ENCODE peak calls at places on chromosome 14, in ten cellular contexts. One of them, this sample, is unnamed.

GRCh38 chr14:24051789-24052655 is at the start of gene CARMIL3:
- DNase-seq in Peyer's patch: peak; percentile 76
- DNase-seq in pancreas: peak; percentile 75
- DNase-seq in left ventricle myocardium inferior: peak; percentile 52
- DNase-seq in astrocyte of the spinal cord: peak; percentile 31
- DNase-seq in brain microvascular endothelial cell: no peak
- DNase-seq in left lung: peak; percentile 93
- DNase-seq in AG10803: peak; percentile 32
- DNase-seq in psoas muscle: peak; percentile 67
- DNase-seq in IMR-90: peak; percentile 34
- DNase-seq in this sample: no peak

GRCh38 chr14:61188196-61188595 is 92.9 kb downstream of the TMEM30B start:
- DNase-seq in Peyer's patch: no peak
- DNase-seq in pancreas: peak; percentile 27
- DNase-seq in left ventricle myocardium inferior: peak; percentile 44
- DNase-seq in astrocyte of the spinal cord: no peak
- DNase-seq in brain microvascular endothelial cell: peak; percentile 50
- DNase-seq in left lung: peak; percentile 79
- DNase-seq in AG10803: no peak
- DNase-seq in psoas muscle: peak; percentile 62
- DNase-seq in IMR-90: no peak
- DNase-seq in this sample: no peak

GRCh38 chr14:51262868-51263267 is 22.8 kb downstream of the TMX1 start:
- DNase-seq in Peyer's patch: no peak
- DNase-seq in pancreas: no peak
- DNase-seq in left ventricle myocardium inferior: no peak
- DNase-seq in astrocyte of the spinal cord: no peak
- DNase-seq in brain microvascular endothelial cell: no peak
- DNase-seq in left lung: no peak
- DNase-seq in AG10803: no peak
- DNase-seq in psoas muscle: no peak
- DNase-seq in IMR-90: no peak
- DNase-seq in this sample: no peak

GRCh38 chr14:92877757-92878431 is 45.1 kb upstream of the CHGA start:
- DNase-seq in Peyer's patch: no peak
- DNase-seq in pancreas: peak; percentile 86
- DNase-seq in left ventricle myocardium inferior: peak; percentile 70
- DNase-seq in astrocyte of the spinal cord: peak; percentile 10
- DNase-seq in brain microvascular endothelial cell: no peak
- DNase-seq in left lung: no peak
- DNase-seq in AG10803: peak; percentile 1
- DNase-seq in psoas muscle: no peak
- DNase-seq in IMR-90: no peak
- DNase-seq in this sample: no peak

GRCh38 chr14:92121207-92121669 is 268 bp downstream of the NDUFB1 start:
- DNase-seq in Peyer's patch: peak; percentile 65
- DNase-seq in pancreas: peak; percentile 42
- DNase-seq in left ventricle myocardium inferior: peak; percentile 64
- DNase-seq in astrocyte of the spinal cord: peak; percentile 53
- DNase-seq in brain microvascular endothelial cell: peak; percentile 22
- DNase-seq in left lung: peak; percentile 82
- DNase-seq in AG10803: peak; percentile 38
- DNase-seq in psoas muscle: peak; percentile 44
- DNase-seq in IMR-90: peak; percentile 43
- DNase-seq in this sample: no peak

GRCh38 chr14:63852271-63852816 is 460 bp upstream of the SYNE2 start:
- DNase-seq in Peyer's patch: no peak
- DNase-seq in pancreas: no peak
- DNase-seq in left ventricle myocardium inferior: no peak
- DNase-seq in astrocyte of the spinal cord: peak; percentile 46
- DNase-seq in brain microvascular endothelial cell: no peak
- DNase-seq in left lung: no peak
- DNase-seq in AG10803: no peak
- DNase-seq in psoas muscle: no peak
- DNase-seq in IMR-90: peak; percentile 20
- DNase-seq in this sample: no peak

GRCh38 chr14:29637406-29637805 is 290.2 kb downstream of the PRKD1 start:
- DNase-seq in Peyer's patch: no peak
- DNase-seq in pancreas: peak; percentile 75
- DNase-seq in left ventricle myocardium inferior: peak; percentile 40
- DNase-seq in astrocyte of the spinal cord: peak; percentile 85
- DNase-seq in brain microvascular endothelial cell: peak; percentile 58
- DNase-seq in left lung: no peak
- DNase-seq in AG10803: peak; percentile 77
- DNase-seq in psoas muscle: no peak
- DNase-seq in IMR-90: peak; percentile 64
- DNase-seq in this sample: no peak

GRCh38 chr14:95310635-95311380 is 8.9 kb downstream of the CLMN start:
- DNase-seq in Peyer's patch: no peak
- DNase-seq in pancreas: no peak
- DNase-seq in left ventricle myocardium inferior: no peak
- DNase-seq in astrocyte of the spinal cord: no peak
- DNase-seq in brain microvascular endothelial cell: no peak
- DNase-seq in left lung: no peak
- DNase-seq in AG10803: no peak
- DNase-seq in psoas muscle: no peak
- DNase-seq in IMR-90: no peak
- DNase-seq in this sample: no peak

GRCh38 chr14:75636100-75636692 is 24.5 kb downstream of the ERG28 start:
- DNase-seq in Peyer's patch: no peak
- DNase-seq in pancreas: no peak
- DNase-seq in left ventricle myocardium inferior: no peak
- DNase-seq in astrocyte of the spinal cord: peak; percentile 54
- DNase-seq in brain microvascular endothelial cell: peak; percentile 63
- DNase-seq in left lung: no peak
- DNase-seq in AG10803: peak; percentile 54
- DNase-seq in psoas muscle: no peak
- DNase-seq in IMR-90: peak; percentile 32
- DNase-seq in this sample: no peak

GRCh38 chr14:50964683-50965390 is 20.6 kb upstream of the PYGL start:
- DNase-seq in Peyer's patch: peak; percentile 56
- DNase-seq in pancreas: peak; percentile 62
- DNase-seq in left ventricle myocardium inferior: no peak
- DNase-seq in astrocyte of the spinal cord: peak; percentile 96
- DNase-seq in brain microvascular endothelial cell: peak; percentile 98
- DNase-seq in left lung: no peak
- DNase-seq in AG10803: peak; percentile 93
- DNase-seq in psoas muscle: no peak
- DNase-seq in IMR-90: peak; percentile 99
- DNase-seq in this sample: peak; percentile 95

GRCh38 chr14:99684356-99684952 is 356 bp downstream of the CYP46A1 start:
- DNase-seq in Peyer's patch: no peak
- DNase-seq in pancreas: no peak
- DNase-seq in left ventricle myocardium inferior: no peak
- DNase-seq in astrocyte of the spinal cord: no peak
- DNase-seq in brain microvascular endothelial cell: no peak
- DNase-seq in left lung: no peak
- DNase-seq in AG10803: no peak
- DNase-seq in psoas muscle: no peak
- DNase-seq in IMR-90: peak; percentile 8
- DNase-seq in this sample: no peak

GRCh38 chr14:68961781-68962584 is 17.1 kb downstream of the ACTN1 start:
- DNase-seq in Peyer's patch: no peak
- DNase-seq in pancreas: no peak
- DNase-seq in left ventricle myocardium inferior: no peak
- DNase-seq in astrocyte of the spinal cord: peak; percentile 76
- DNase-seq in brain microvascular endothelial cell: no peak
- DNase-seq in left lung: no peak
- DNase-seq in AG10803: no peak
- DNase-seq in psoas muscle: no peak
- DNase-seq in IMR-90: peak; percentile 85
- DNase-seq in this sample: no peak

GRCh38 chr14:71290960-71291466 is 383.8 kb downstream of the PCNX1 start:
- DNase-seq in Peyer's patch: no peak
- DNase-seq in pancreas: no peak
- DNase-seq in left ventricle myocardium inferior: no peak
- DNase-seq in astrocyte of the spinal cord: peak; percentile 90
- DNase-seq in brain microvascular endothelial cell: peak; percentile 72
- DNase-seq in left lung: no peak
- DNase-seq in AG10803: peak; percentile 56
- DNase-seq in psoas muscle: no peak
- DNase-seq in IMR-90: peak; percentile 93
- DNase-seq in this sample: peak; percentile 48

GRCh38 chr14:38618514-38618913 is 362.6 kb upstream of the CLEC14A start:
- DNase-seq in Peyer's patch: no peak
- DNase-seq in pancreas: no peak
- DNase-seq in left ventricle myocardium inferior: no peak
- DNase-seq in astrocyte of the spinal cord: no peak
- DNase-seq in brain microvascular endothelial cell: no peak
- DNase-seq in left lung: no peak
- DNase-seq in AG10803: no peak
- DNase-seq in psoas muscle: no peak
- DNase-seq in IMR-90: no peak
- DNase-seq in this sample: no peak

GRCh38 chr14:26255213-26255612 is 342.6 kb downstream of the NOVA1 start:
- DNase-seq in Peyer's patch: no peak
- DNase-seq in pancreas: no peak
- DNase-seq in left ventricle myocardium inferior: no peak
- DNase-seq in astrocyte of the spinal cord: peak; percentile 15
- DNase-seq in brain microvascular endothelial cell: no peak
- DNase-seq in left lung: no peak
- DNase-seq in AG10803: peak; percentile 58
- DNase-seq in psoas muscle: no peak
- DNase-seq in IMR-90: peak; percentile 31
- DNase-seq in this sample: no peak
- TF ChIP-seq CTCF in Peyer's patch: peak; percentile 30
- TF ChIP-seq CTCF in pancreas: no peak
- TF ChIP-seq CTCF in left ventricle myocardium inferior: peak; percentile 24
- TF ChIP-seq CTCF in astrocyte of the spinal cord: peak; percentile 32
- TF ChIP-seq CTCF in brain microvascular endothelial cell: no peak
- TF ChIP-seq CTCF in left lung: peak; percentile 15
- TF ChIP-seq CTCF in AG10803: peak; percentile 77
- TF ChIP-seq CTCF in psoas muscle: no peak
- TF ChIP-seq CTCF in IMR-90: peak; percentile 56
- TF ChIP-seq CTCF in this sample: peak; percentile 35

GRCh38 chr14:102121567-102121966 is 18.1 kb upstream of the WDR20 start:
- DNase-seq in Peyer's patch: no peak
- DNase-seq in pancreas: no peak
- DNase-seq in left ventricle myocardium inferior: no peak
- DNase-seq in astrocyte of the spinal cord: no peak
- DNase-seq in brain microvascular endothelial cell: no peak
- DNase-seq in left lung: no peak
- DNase-seq in AG10803: no peak
- DNase-seq in psoas muscle: no peak
- DNase-seq in IMR-90: no peak
- DNase-seq in this sample: no peak

GRCh38 chr14:102124419-102124818 is 15.3 kb upstream of the WDR20 start:
- DNase-seq in Peyer's patch: no peak
- DNase-seq in pancreas: no peak
- DNase-seq in left ventricle myocardium inferior: no peak
- DNase-seq in astrocyte of the spinal cord: no peak
- DNase-seq in brain microvascular endothelial cell: no peak
- DNase-seq in left lung: no peak
- DNase-seq in AG10803: no peak
- DNase-seq in psoas muscle: no peak
- DNase-seq in IMR-90: no peak
- DNase-seq in this sample: no peak

GRCh38 chr14:102126807-102127455 is 12.8 kb upstream of the WDR20 start:
- DNase-seq in Peyer's patch: no peak
- DNase-seq in pancreas: no peak
- DNase-seq in left ventricle myocardium inferior: no peak
- DNase-seq in astrocyte of the spinal cord: no peak
- DNase-seq in brain microvascular endothelial cell: no peak
- DNase-seq in left lung: no peak
- DNase-seq in AG10803: no peak
- DNase-seq in psoas muscle: no peak
- DNase-seq in IMR-90: no peak
- DNase-seq in this sample: peak; percentile 9

GRCh38 chr14:102120888-102121287 is 18.8 kb upstream of the WDR20 start:
- DNase-seq in Peyer's patch: no peak
- DNase-seq in pancreas: no peak
- DNase-seq in left ventricle myocardium inferior: no peak
- DNase-seq in astrocyte of the spinal cord: no peak
- DNase-seq in brain microvascular endothelial cell: no peak
- DNase-seq in left lung: no peak
- DNase-seq in AG10803: no peak
- DNase-seq in psoas muscle: no peak
- DNase-seq in IMR-90: no peak
- DNase-seq in this sample: no peak

GRCh38 chr14:102125546-102125945 is 14.2 kb upstream of the WDR20 start:
- DNase-seq in Peyer's patch: no peak
- DNase-seq in pancreas: no peak
- DNase-seq in left ventricle myocardium inferior: no peak
- DNase-seq in astrocyte of the spinal cord: no peak
- DNase-seq in brain microvascular endothelial cell: no peak
- DNase-seq in left lung: no peak
- DNase-seq in AG10803: no peak
- DNase-seq in psoas muscle: no peak
- DNase-seq in IMR-90: no peak
- DNase-seq in this sample: no peak
- H3K4me3 ChIP-seq in Peyer's patch: no peak overlapping the region
- H3K4me3 ChIP-seq in pancreas: no peak overlapping the region
- H3K4me3 ChIP-seq in left ventricle myocardium inferior: no peak overlapping the region
- H3K4me3 ChIP-seq in astrocyte of the spinal cord: no peak overlapping the region
- H3K4me3 ChIP-seq in brain microvascular endothelial cell: no peak overlapping the region
- H3K4me3 ChIP-seq in left lung: no peak overlapping the region
- H3K4me3 ChIP-seq in AG10803: no peak overlapping the region
- H3K4me3 ChIP-seq in psoas muscle: no peak overlapping the region
- H3K4me3 ChIP-seq in IMR-90: no peak overlapping the region
- H3K4me3 ChIP-seq in this sample: no peak overlapping the region

DNA sequence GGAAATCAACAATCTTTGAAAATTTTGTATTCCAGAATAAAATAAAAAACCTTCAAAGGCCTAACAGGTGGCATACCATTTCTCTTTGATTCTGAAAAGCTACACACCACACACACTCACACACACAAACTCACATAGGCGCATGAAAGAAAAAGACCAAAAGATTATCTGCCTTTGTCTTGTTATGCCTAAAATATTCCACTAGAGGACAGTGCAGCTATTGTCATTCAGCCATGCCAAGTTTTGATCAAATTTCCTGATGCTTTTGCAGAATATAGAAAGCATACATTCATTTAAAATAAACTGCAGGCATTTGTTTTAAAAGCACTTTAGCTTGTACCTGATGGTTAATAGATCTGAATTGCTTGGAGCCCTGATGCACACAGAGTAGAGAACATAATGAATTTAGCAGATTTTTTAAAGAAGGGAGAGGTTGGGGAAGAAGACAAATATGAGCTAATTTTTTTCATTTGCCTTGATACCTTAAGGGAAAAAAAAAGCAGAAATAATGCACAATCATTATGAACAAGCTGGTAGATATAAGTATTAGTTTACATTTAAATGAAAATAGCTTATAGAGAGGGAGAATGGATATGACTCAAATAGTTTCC is 1766.9 kb upstream of the SEL1L start:
- DNase-seq in Peyer's patch: no peak
- DNase-seq in pancreas: no peak
- DNase-seq in left ventricle myocardium inferior: no peak
- DNase-seq in astrocyte of the spinal cord: peak; percentile 40
- DNase-seq in brain microvascular endothelial cell: peak; percentile 21
- DNase-seq in left lung: no peak
- DNase-seq in AG10803: peak; percentile 23
- DNase-seq in psoas muscle: no peak
- DNase-seq in IMR-90: peak; percentile 52
- DNase-seq in this sample: peak; percentile 45
- TF ChIP-seq CTCF in Peyer's patch: peak; percentile 33
- TF ChIP-seq CTCF in pancreas: peak; percentile 71
- TF ChIP-seq CTCF in left ventricle myocardium inferior: peak; percentile 85
- TF ChIP-seq CTCF in astrocyte of the spinal cord: peak; percentile 87
- TF ChIP-seq CTCF in brain microvascular endothelial cell: peak; percentile 77
- TF ChIP-seq CTCF in left lung: peak; percentile 86
- TF ChIP-seq CTCF in AG10803: peak; percentile 94
- TF ChIP-seq CTCF in psoas muscle: peak; percentile 57
- TF ChIP-seq CTCF in IMR-90: peak; percentile 94
- TF ChIP-seq CTCF in this sample: peak; percentile 92

GRCh38 chr14:34059037-34059924 is 108.4 kb upstream of the EGLN3 start:
- DNase-seq in Peyer's patch: no peak
- DNase-seq in pancreas: no peak
- DNase-seq in left ventricle myocardium inferior: no peak
- DNase-seq in astrocyte of the spinal cord: no peak
- DNase-seq in brain microvascular endothelial cell: no peak
- DNase-seq in left lung: no peak
- DNase-seq in AG10803: no peak
- DNase-seq in psoas muscle: no peak
- DNase-seq in IMR-90: no peak
- DNase-seq in this sample: no peak
- H3K4me3 ChIP-seq in Peyer's patch: peak overlapping the region; percentile 50
- H3K4me3 ChIP-seq in pancreas: peak overlapping the region; percentile 49
- H3K4me3 ChIP-seq in left ventricle myocardium inferior: peak overlapping the region; percentile 74
- H3K4me3 ChIP-seq in astrocyte of the spinal cord: peak overlapping the region; percentile 37
- H3K4me3 ChIP-seq in brain microvascular endothelial cell: peak overlapping the region; percentile 66
- H3K4me3 ChIP-seq in left lung: peak overlapping the region; percentile 63
- H3K4me3 ChIP-seq in AG10803: peak overlapping the region; percentile 66
- H3K4me3 ChIP-seq in psoas muscle: peak overlapping the region; percentile 82
- H3K4me3 ChIP-seq in IMR-90: peak overlapping the region; percentile 65
- H3K4me3 ChIP-seq in this sample: peak overlapping the region; percentile 56

This sample was measured in retinal pigment epithelial cell.